ENCODE peak calls at places on chromosomes 2 and 18, in five cellular contexts. H is CD4-positive, alpha-beta memory T cell; N is ascending aorta; V is Karpas-422; R is mucosa of descending colon. G is an unnamed sample. For H3K9me3, the result is how much of the 10 kb centered on the place peaks cover.

GRCh38 chr2:171688129-171688465 is 828 bp downstream of the DYNC1I2 start:
- DNase-seq in N (no peak), H (no peak), V (no peak), R (no peak), G (peak)

GRCh38 chr2:181844551-181845290 is 46.8 kb upstream of the ITPRID2 start:
- DNase-seq in N (no peak), R (no peak), H (no peak), V (no peak), G (no peak)

GRCh38 chr2:135144343-135144742 is 92.3 kb downstream of the RAB3GAP1 start:
- DNase-seq in N (no peak), R (no peak), H (no peak), V (no peak), G (no peak)

GRCh38 chr2:127313359-127313758 is 19.4 kb upstream of the ERCC3 start:
- DNase-seq in H (no peak), N (no peak), R (no peak), V (peak), G (no peak)

GRCh38 chr2:207226671-207227061 is 60.9 kb upstream of the KLF7 start:
- DNase-seq in H (no peak), V (no peak), N (no peak), R (no peak), G (no peak)

GRCh38 chr2:241701405-241702154 is at the start of gene ING5:
- DNase-seq in H (peak), N (peak), V (peak), R (peak), G (peak)

GRCh38 chr2:218567797-218568189 is 358 bp downstream of the USP37 start:
- DNase-seq in R (no peak), H (no peak), V (no peak), N (no peak), G (no peak)

GRCh38 chr2:226673314-226673723 is 126.3 kb downstream of the IRS1 start:
- DNase-seq in N (peak), H (peak), V (no peak), R (peak), G (peak)

GRCh38 chr18:21444465-21445023 is 156.0 kb downstream of the ESCO1 start:
- DNase-seq in R (no peak), V (peak), H (no peak), N (no peak), G (no peak)

GRCh38 chr2:173448938-173449471 is 94.3 kb downstream of the CDCA7 start:
- DNase-seq in V (peak), H (peak), N (peak), R (peak), G (peak)

GRCh38 chr2:11864724-11865123 is 118.3 kb downstream of the LPIN1 start:
- DNase-seq in N (no peak), V (no peak), R (no peak), H (no peak), G (no peak)

DNA sequence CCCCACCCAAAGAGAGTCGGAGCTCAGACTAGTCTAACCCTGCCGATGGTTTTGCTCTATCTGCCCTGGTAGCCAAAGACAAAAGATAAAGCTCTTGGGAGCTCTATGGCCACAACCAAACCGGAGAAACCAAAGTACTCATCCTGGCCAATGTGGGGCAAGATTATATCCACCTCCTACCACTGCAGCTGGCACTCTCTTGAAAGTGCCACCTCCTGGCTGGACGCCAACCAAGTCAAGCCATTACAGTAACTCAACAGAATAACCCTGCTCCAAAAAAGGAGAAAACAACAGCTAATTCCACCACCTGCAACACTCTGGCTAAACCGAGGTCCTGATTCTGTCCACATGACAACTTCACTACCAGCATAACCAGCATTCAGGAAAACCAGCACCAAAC is 57.6 kb downstream of the SESTD1 start:
- DNase-seq in V (no peak), N (no peak), H (no peak), R (no peak), G (no peak)
- H3K9me3 ChIP-seq in V (under half), N (under half), H (under half), R (under half), G (under half)

GRCh38 chr2:240494194-240494793 is 58.8 kb downstream of the GPC1 start:
- DNase-seq in R (no peak), V (no peak), H (no peak), N (no peak), G (peak)

GRCh38 chr2:240491483-240491882 is 56.0 kb downstream of the GPC1 start:
- DNase-seq in N (no peak), R (no peak), V (no peak), H (no peak), G (peak)
- H3K9me3 ChIP-seq in N (under half), R (half or more), V (under half), H (under half), G (under half)

GRCh38 chr2:66446924-66447323 is 12.0 kb downstream of the MEIS1 start:
- DNase-seq in V (no peak), H (no peak), R (no peak), N (no peak), G (peak)

GRCh38 chr2:66445781-66446177 is 10.9 kb downstream of the MEIS1 start:
- DNase-seq in V (no peak), H (no peak), N (no peak), R (peak), G (no peak)

GRCh38 chr2:66446178-66446860 is 11.4 kb downstream of the MEIS1 start:
- DNase-seq in R (peak), N (peak), V (no peak), H (no peak), G (no peak)

GRCh38 chr2:66448592-66448991 is 13.7 kb downstream of the MEIS1 start:
- DNase-seq in R (no peak), V (no peak), H (no peak), N (no peak), G (no peak)

GRCh38 chr2:66447676-66448075 is 12.8 kb downstream of the MEIS1 start:
- DNase-seq in H (no peak), V (no peak), N (no peak), R (no peak), G (no peak)
- H3K9me3 ChIP-seq in H (under half), V (under half), N (under half), R (under half), G (under half)

GRCh38 chr18:383135-383534 is 115.3 kb upstream of the THOC1 start:
- DNase-seq in H (no peak), R (no peak), V (no peak), N (no peak), G (peak)
- H3K9me3 ChIP-seq in H (under half), R (under half), V (under half), N (under half), G (under half)